ENCODE peak calls at places on chromosomes 5 and 9, in four cellular contexts. One of them, this sample, is unnamed.

GRCh38 chr9:129823163-129823933 is 588 bp downstream of the TOR1A start:
- DNase-seq in HL-60: no peak
- DNase-seq in T-cell: no peak
- DNase-seq in DMS53: peak; percentile 38
- DNase-seq in this sample: no peak

GRCh38 chr9:130535818-130536521 is 43.4 kb upstream of the FUBP3 start:
- DNase-seq in HL-60: no peak
- DNase-seq in T-cell: no peak
- DNase-seq in DMS53: peak; percentile 76
- DNase-seq in this sample: no peak

GRCh38 chr9:86126998-86127972 is 27.9 kb upstream of the GOLM1 start:
- DNase-seq in HL-60: no peak
- DNase-seq in T-cell: no peak
- DNase-seq in DMS53: peak; percentile 98
- DNase-seq in this sample: peak; percentile 54

GRCh38 chr9:99851028-99851822 is 29.5 kb downstream of the NR4A3 start:
- DNase-seq in HL-60: no peak
- DNase-seq in T-cell: peak; percentile 51
- DNase-seq in DMS53: no peak
- DNase-seq in this sample: no peak

GRCh38 chr5:2329741-2330140 is 421.7 kb downstream of the IRX2 start:
- DNase-seq in HL-60: no peak
- DNase-seq in T-cell: no peak
- DNase-seq in DMS53: no peak
- DNase-seq in this sample: no peak

GRCh38 chr9:18658764-18659705 is 185.1 kb downstream of the ADAMTSL1 start:
- DNase-seq in HL-60: no peak
- DNase-seq in T-cell: no peak
- DNase-seq in DMS53: no peak
- DNase-seq in this sample: no peak

GRCh38 chr9:98453589-98454311 is 198.3 kb upstream of the TBC1D2 start:
- DNase-seq in HL-60: no peak
- DNase-seq in T-cell: no peak
- DNase-seq in DMS53: no peak
- DNase-seq in this sample: no peak

GRCh38 chr5:177361418-177362101 is 3.8 kb downstream of the RGS14 start:
- DNase-seq in HL-60: no peak
- DNase-seq in T-cell: no peak
- DNase-seq in DMS53: no peak
- DNase-seq in this sample: peak; percentile 47

GRCh38 chr9:137640862-137641261 is 22.1 kb downstream of the EHMT1 start:
- DNase-seq in HL-60: no peak
- DNase-seq in T-cell: no peak
- DNase-seq in DMS53: no peak
- DNase-seq in this sample: no peak

GRCh38 chr5:173315495-173316352 is 12.5 kb downstream of the STC2 start:
- DNase-seq in HL-60: no peak
- DNase-seq in T-cell: no peak
- DNase-seq in DMS53: peak; percentile 26
- DNase-seq in this sample: peak; percentile 74

GRCh38 chr5:53643445-53643844 is 83.0 kb downstream of the NDUFS4 start:
- DNase-seq in HL-60: no peak
- DNase-seq in T-cell: no peak
- DNase-seq in DMS53: peak; percentile 14
- DNase-seq in this sample: no peak

This sample was measured in aorta.